ENCODE peak calls at places on chromosomes 7 and 10, in eight cellular contexts. O is PC-3, W is heart right ventricle, K is BJ, V is cardiac fibroblast, U is tibial artery, F is WERI-Rb-1, Z is GM12865. Q is an unnamed sample.

GRCh38 chr7:152894295-152895170 is 135.0 kb downstream of the ACTR3B start:
- DNase-seq in O (peak), W (no peak), K (no peak), V (peak), U (no peak), F (peak), Z (peak), Q (no peak)

GRCh38 chr7:122520961-122521555 is 177.9 kb downstream of the RNF133 start:
- DNase-seq in O (no peak), W (no peak), K (no peak), V (no peak), U (no peak), F (no peak), Z (no peak), Q (no peak)

GRCh38 chr7:17299477-17299991 is 1.1 kb downstream of the AHR start:
- DNase-seq in O (peak), W (no peak), K (no peak), V (peak), U (no peak), F (no peak), Z (peak), Q (no peak)

GRCh38 chr10:88841316-88842111 is 10.1 kb downstream of the ANKRD22 start:
- DNase-seq in O (no peak), W (no peak), K (no peak), V (no peak), U (no peak), F (no peak), Z (peak), Q (no peak)

GRCh38 chr10:86955501-86956194 is 1.8 kb downstream of the MMRN2 start:
- DNase-seq in O (no peak), W (no peak), K (no peak), V (no peak), U (no peak), F (no peak), Z (no peak), Q (no peak)

GRCh38 chr10:104065748-104066147 is 19.9 kb downstream of the COL17A1 start:
- DNase-seq in O (no peak), W (no peak), K (no peak), V (no peak), U (no peak), F (no peak), Z (no peak), Q (no peak)

GRCh38 chr10:113819989-113820388 is 33.9 kb downstream of the DCLRE1A start:
- DNase-seq in O (no peak), W (no peak), K (no peak), V (no peak), U (no peak), F (no peak), Z (no peak), Q (no peak)

GRCh38 chr7:134685250-134685649 is 38.6 kb downstream of the BPGM start:
- DNase-seq in O (peak), W (no peak), K (no peak), V (peak), U (no peak), F (no peak), Z (no peak), Q (no peak)

GRCh38 chr7:29877196-29877595 is 70.9 kb downstream of the WIPF3 start:
- DNase-seq in O (no peak), W (no peak), K (no peak), V (peak), U (no peak), F (no peak), Z (no peak), Q (no peak)

GRCh38 chr10:30219977-30220751 is 128.9 kb downstream of the MTPAP start:
- DNase-seq in O (no peak), W (no peak), K (no peak), V (peak), U (peak), F (no peak), Z (peak), Q (no peak)

GRCh38 chr10:15027741-15028140 is 16.0 kb upstream of the OLAH start:
- DNase-seq in O (no peak), W (no peak), K (no peak), V (peak), U (no peak), F (no peak), Z (no peak), Q (no peak)

GRCh38 chr10:125284875-125285597 is 124.7 kb upstream of the CTBP2 start:
- DNase-seq in O (peak), W (no peak), K (no peak), V (no peak), U (no peak), F (no peak), Z (no peak), Q (no peak)

GRCh38 chr7:140214075-140214684 is 37.4 kb upstream of the KDM7A start:
- DNase-seq in O (peak), W (no peak), K (no peak), V (peak), U (peak), F (no peak), Z (peak), Q (no peak)

DNA sequence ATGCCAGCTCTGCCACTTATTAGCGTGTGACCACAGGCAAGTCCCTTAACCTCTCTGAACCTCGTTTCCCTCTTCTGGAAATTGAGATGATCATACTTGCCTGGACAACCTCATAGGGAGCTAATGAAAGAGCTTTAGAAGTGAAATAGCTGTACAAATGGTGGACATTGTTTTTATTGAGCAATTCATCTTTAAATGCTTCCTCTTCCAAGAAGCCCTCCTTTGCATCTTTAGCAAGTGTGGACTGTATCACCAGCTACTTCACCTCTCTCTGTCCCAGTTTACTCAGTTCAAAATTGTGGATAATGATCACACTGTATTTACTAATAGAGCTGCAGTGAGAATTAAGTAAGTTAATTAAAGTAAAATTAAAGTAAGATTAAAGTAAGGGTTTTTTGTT is 61.7 kb downstream of the CDH23 start:
- DNase-seq in O (no peak), W (no peak), K (no peak), V (no peak), U (no peak), F (no peak), Z (no peak), Q (no peak)
- TF ChIP-seq CTCF in O (no peak), W (no peak), K (no peak), V (no peak), U (no peak), F (no peak), Z (no peak), Q (no peak)

DNA sequence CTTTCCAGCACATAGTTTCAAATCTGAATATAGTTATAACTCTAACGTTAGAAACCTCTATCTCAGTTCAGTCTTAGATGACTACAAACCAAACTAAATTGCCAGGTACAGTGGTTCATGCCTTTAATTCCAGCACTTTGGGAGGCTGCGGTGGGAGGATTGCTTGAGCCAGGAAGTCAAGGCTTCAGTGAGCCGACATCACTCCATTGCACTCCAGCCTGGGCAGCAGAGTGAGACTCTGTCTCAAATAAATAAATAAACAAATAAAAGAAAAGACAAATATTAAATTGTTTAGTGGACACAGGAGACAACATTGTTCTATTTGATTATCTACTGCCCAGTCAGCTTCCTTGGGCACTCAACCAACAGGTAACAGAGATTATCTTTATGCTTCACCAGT is 15.8 kb downstream of the HDAC9 start:
- DNase-seq in O (no peak), W (no peak), K (no peak), V (no peak), U (no peak), F (no peak), Z (no peak), Q (no peak)
- H3K4me3 ChIP-seq in O (peak), W (no peak), K (no peak), V (no peak), U (no peak), F (no peak), Z (no peak), Q (no peak)

DNA sequence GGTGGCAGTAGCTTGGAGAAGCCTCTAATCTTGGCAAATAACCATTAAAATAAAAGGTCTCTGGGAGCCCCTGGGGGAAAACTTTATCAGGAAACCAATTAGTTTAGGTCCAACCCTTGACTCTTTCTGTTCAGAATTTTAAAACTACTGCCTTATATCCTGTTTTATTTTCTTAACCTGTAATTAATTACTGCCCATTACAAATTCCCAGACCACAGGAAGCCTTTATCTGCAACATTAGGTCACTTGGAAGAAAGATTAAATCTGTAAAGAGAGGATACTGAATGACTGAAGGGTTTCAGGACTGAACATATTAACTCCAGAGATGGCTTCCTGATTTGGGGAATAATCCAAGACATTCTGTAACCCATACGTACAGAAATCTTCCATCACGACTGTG is 320.5 kb upstream of the SORCS1 start:
- DNase-seq in O (no peak), W (no peak), K (no peak), V (no peak), U (no peak), F (no peak), Z (no peak), Q (no peak)
- TF ChIP-seq CTCF in O (no peak), W (no peak), K (no peak), V (no peak), U (no peak), F (no peak), Z (no peak), Q (no peak)

DNA sequence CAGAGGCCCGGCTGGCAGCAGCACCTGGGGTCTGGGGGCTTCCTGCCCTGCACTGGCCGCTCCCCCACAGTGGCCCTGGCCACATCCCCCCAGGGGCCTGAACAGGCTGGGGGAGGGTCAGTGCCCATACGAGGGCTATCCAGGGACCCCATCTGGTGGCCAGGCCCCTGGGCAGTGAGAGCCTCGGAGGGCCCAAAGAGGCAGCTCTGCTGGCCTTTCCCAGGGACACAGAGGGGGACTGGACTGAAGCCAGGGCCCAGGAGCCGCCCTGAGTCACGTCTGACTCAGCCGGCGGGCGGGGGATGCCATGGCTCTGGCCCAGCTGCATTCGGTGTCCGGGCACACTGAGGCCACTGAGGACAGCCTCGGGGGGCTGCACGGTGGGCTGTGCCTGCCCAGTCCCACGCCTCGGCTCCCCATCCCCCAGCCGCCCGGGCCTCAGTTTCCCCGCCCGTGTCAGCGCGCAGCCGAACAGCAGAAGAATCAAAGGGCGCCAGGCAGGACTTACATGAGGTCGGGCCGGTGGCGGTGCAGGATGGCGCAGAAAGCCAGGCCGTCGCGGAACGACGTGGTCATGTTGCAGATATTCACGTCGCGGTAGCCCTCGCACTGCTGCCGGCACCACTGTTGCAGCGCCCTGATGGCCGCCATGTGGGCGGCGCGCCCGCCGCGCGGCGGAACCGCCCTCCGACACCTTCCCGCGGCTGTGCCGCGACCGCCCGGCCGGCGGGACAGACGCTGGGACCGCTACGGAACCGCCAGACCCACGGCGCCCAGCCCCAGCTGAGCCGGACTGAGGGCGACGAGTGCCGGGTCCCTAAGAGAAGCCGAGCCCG is at the start of gene MICALL2:
- DNase-seq in O (peak), W (peak), K (no peak), V (peak), U (peak), F (no peak), Z (no peak), Q (peak)
- H3K4me3 ChIP-seq in O (peak), W (peak), K (peak), V (peak), U (peak), F (peak), Z (peak), Q (peak)

GRCh38 chr10:47356708-47357107 is 8.5 kb downstream of the RBP3 start:
- DNase-seq in O (no peak), W (no peak), K (no peak), V (no peak), U (no peak), F (no peak), Z (no peak), Q (no peak)

GRCh38 chr10:47353351-47353750 is 5.2 kb downstream of the RBP3 start:
- DNase-seq in O (no peak), W (no peak), K (no peak), V (no peak), U (no peak), F (no peak), Z (no peak), Q (no peak)

GRCh38 chr10:47354900-47355299 is 6.7 kb downstream of the RBP3 start:
- DNase-seq in O (no peak), W (no peak), K (no peak), V (no peak), U (no peak), F (no peak), Z (no peak), Q (no peak)

GRCh38 chr10:47351899-47352815 is 4.0 kb downstream of the RBP3 start:
- DNase-seq in O (no peak), W (no peak), K (no peak), V (no peak), U (no peak), F (no peak), Z (no peak), Q (no peak)

DNA sequence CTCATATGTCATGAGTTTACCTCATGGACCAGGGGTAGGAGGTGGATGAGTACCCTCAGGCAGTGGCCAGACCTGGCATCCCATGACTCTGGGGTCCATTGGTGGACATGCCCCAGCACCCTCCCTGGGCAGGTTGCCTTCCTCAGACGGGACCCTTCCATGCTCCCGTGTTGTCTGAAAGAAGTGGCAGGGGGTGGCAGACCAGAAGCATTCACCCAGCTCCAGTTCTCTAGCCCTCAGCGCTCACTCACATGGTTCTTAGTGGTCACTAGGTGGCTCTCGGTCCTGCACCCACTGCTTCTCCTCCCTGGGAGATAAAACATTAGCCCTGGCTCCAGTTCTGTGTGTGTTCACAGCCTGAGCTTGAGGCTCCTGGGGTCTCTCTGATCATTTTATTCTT is 6.0 kb downstream of the RBP3 start:
- DNase-seq in O (peak), W (no peak), K (no peak), V (peak), U (no peak), F (peak), Z (no peak), Q (no peak)
- TF ChIP-seq CTCF in O (peak), W (no peak), K (peak), V (peak), U (no peak), F (peak), Z (no peak), Q (no peak)

DNA sequence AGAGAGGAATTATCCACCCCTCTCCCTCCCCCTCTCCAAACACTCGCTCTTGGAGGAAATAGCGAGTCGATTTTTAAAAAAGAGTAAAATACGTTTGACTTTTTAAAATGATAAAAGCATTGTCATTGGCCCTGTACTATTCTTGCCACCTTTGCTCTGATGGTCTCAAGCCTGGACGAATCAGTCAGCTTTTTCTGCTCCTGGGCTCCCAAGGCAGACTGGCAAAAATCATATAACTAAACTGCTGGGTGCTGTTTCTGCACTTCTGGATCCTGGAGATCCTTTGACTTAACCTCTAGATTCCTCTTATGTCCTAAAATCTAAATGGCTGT is 1.7 kb downstream of the TPST1 start:
- DNase-seq in O (no peak), W (no peak), K (no peak), V (no peak), U (no peak), F (no peak), Z (no peak), Q (no peak)
- H3K4me3 ChIP-seq in O (no peak), W (peak), K (peak), V (peak), U (peak), F (no peak), Z (no peak), Q (peak)

GRCh38 chr10:110399163-110400094 is 94.7 kb upstream of the SMNDC1 start:
- DNase-seq in O (peak), W (no peak), K (peak), V (peak), U (no peak), F (no peak), Z (no peak), Q (no peak)
- TF ChIP-seq CTCF in O (no peak), W (no peak), K (no peak), V (no peak), U (no peak), F (no peak), Z (no peak), Q (no peak)

Q was measured in coronary artery.